ENCODE peak calls at places on chromosomes 13 and 19, in seven cellular contexts. L, W, G, N, E, O and Z are unnamed samples.

GRCh38 chr19:19488041-19488874 is 27.1 kb downstream of the TSSK6 start:
- DNase-seq in N (no peak), W (peak; percentile 67), G (peak; percentile 71), L (no peak), E (no peak), O (no peak), Z (no peak)

GRCh38 chr13:26971990-26972888 is 199.4 kb downstream of the USP12 start:
- DNase-seq in G (peak; percentile 37), W (no peak), E (peak; percentile 74), N (no peak), L (peak; percentile 15), O (no peak), Z (no peak)

GRCh38 chr19:10286803-10287737 is at the start of gene ICAM4:
- DNase-seq in O (no peak), E (peak; percentile 63), N (no peak), W (peak; percentile 64), L (no peak), G (peak; percentile 86), Z (no peak)

GRCh38 chr19:15469513-15470297 is 5.4 kb upstream of the RASAL3 start:
- DNase-seq in W (peak; percentile 25), G (no peak), O (no peak), L (no peak), N (no peak), E (no peak), Z (no peak)

GRCh38 chr13:48573213-48573612 is 40.3 kb upstream of the RCBTB2 start:
- DNase-seq in O (no peak), W (no peak), E (no peak), N (no peak), L (no peak), G (no peak), Z (no peak)

GRCh38 chr13:112715715-112716460 is 26.1 kb downstream of the ATP11A start:
- DNase-seq in L (no peak), E (no peak), W (no peak), O (no peak), G (no peak), N (no peak), Z (no peak)

GRCh38 chr13:94413545-94413944 is 65.9 kb downstream of the DCT start:
- DNase-seq in O (no peak), W (no peak), G (no peak), E (no peak), L (no peak), N (no peak), Z (no peak)

GRCh38 chr13:113432509-113433270 is 20.6 kb downstream of the ADPRHL1 start:
- DNase-seq in N (no peak), O (no peak), E (no peak), W (no peak), G (no peak), L (no peak), Z (no peak)

GRCh38 chr13:31267126-31267784 is 67.5 kb downstream of the B3GLCT start:
- DNase-seq in G (no peak), W (no peak), E (no peak), L (no peak), N (no peak), O (no peak), Z (no peak)

GRCh38 chr19:47778954-47779351 is 450 bp downstream of the SELENOW start:
- DNase-seq in O (no peak), E (no peak), G (peak; percentile 49), L (no peak), N (no peak), W (peak; percentile 48), Z (no peak)

GRCh38 chr13:110759710-110760109 is 46.2 kb downstream of the ING1 start:
- DNase-seq in W (no peak), G (no peak), N (no peak), O (no peak), E (no peak), L (no peak), Z (no peak)

GRCh38 chr13:68358218-68358817 is 1128.2 kb upstream of the PCDH9 start:
- DNase-seq in G (no peak), W (no peak), O (no peak), L (no peak), N (no peak), E (no peak), Z (no peak)

GRCh38 chr13:107864543-107865460 is 350.5 kb downstream of the LIG4 start:
- DNase-seq in E (peak; percentile 18), G (peak; percentile 84), N (no peak), W (peak; percentile 29), L (no peak), O (no peak), Z (no peak)

GRCh38 chr13:53201454-53202225 is 173.0 kb downstream of the OLFM4 start:
- DNase-seq in G (no peak), E (no peak), W (peak; percentile 90), O (no peak), N (no peak), L (no peak), Z (no peak)

GRCh38 chr19:8487137-8487851 is 15.1 kb downstream of the PRAM1 start:
- DNase-seq in G (no peak), N (no peak), W (no peak), L (no peak), E (no peak), O (no peak), Z (no peak)

GRCh38 chr13:33015791-33016323 is 366 bp upstream of the KL start:
- DNase-seq in O (no peak), E (no peak), G (no peak), N (no peak), W (no peak), L (no peak), Z (peak; percentile 16)

GRCh38 chr19:616732-617526 is 16.4 kb downstream of the POLRMT start:
- DNase-seq in W (no peak), G (no peak), E (no peak), L (no peak), O (no peak), N (no peak), Z (no peak)

GRCh38 chr13:102825921-102826706 is 19.7 kb upstream of the ERCC5 start:
- DNase-seq in L (no peak), W (no peak), E (no peak), N (no peak), G (no peak), O (no peak), Z (no peak)

GRCh38 chr19:55536951-55537740 is at the start of gene SBK2:
- DNase-seq in L (peak; percentile 62), N (no peak), W (peak; percentile 95), O (no peak), E (peak; percentile 33), G (peak; percentile 54), Z (no peak)

GRCh38 chr13:74466015-74466414 is 331.8 kb upstream of the KLF12 start:
- DNase-seq in O (no peak), L (no peak), W (no peak), N (no peak), E (no peak), G (no peak), Z (no peak)

GRCh38 chr19:3343619-3344502 is 22.5 kb upstream of the NFIC start:
- DNase-seq in G (peak; percentile 92), L (no peak), O (peak; percentile 59), W (peak; percentile 97), N (no peak), E (peak; percentile 86), Z (peak; percentile 83)

GRCh38 chr19:17358395-17358794 is 18.7 kb downstream of the PLVAP start:
- DNase-seq in E (no peak), W (no peak), G (peak; percentile 25), N (no peak), O (no peak), L (no peak), Z (no peak)

GRCh38 chr19:10677796-10678195 is 23.4 kb upstream of the QTRT1 start:
- DNase-seq in E (no peak), G (no peak), O (no peak), W (no peak), N (no peak), L (no peak), Z (no peak)

GRCh38 chr19:29586401-29586800 is 19.7 kb upstream of the POP4 start:
- DNase-seq in O (no peak), W (no peak), L (no peak), G (no peak), E (no peak), N (no peak), Z (no peak)

GRCh38 chr19:45556835-45557234 is 27.8 kb downstream of the OPA3 start:
- DNase-seq in L (no peak), W (no peak), N (no peak), O (no peak), E (no peak), G (no peak), Z (no peak)

GRCh38 chr19:39878398-39878797 is 32.2 kb upstream of the FBL start:
- DNase-seq in L (no peak), G (no peak), O (no peak), N (no peak), E (no peak), W (peak; percentile 26), Z (peak; percentile 23)

GRCh38 chr19:32351807-32352630 is 6.6 kb downstream of the ZNF507 start:
- DNase-seq in W (no peak), O (no peak), N (no peak), G (no peak), E (no peak), L (no peak), Z (no peak)

GRCh38 chr13:85520445-85520844 is 278.8 kb downstream of the SLITRK6 start:
- DNase-seq in E (no peak), O (no peak), W (no peak), L (no peak), N (no peak), G (no peak), Z (no peak)
- TF ChIP-seq TAF1 in E (no peak), O (no peak), W (no peak), L (no peak), N (no peak), G (no peak), Z (no peak)

GRCh38 chr19:51295382-51296126 is 15.9 kb upstream of the IGLON5 start:
- DNase-seq in W (no peak), L (no peak), E (no peak), O (no peak), G (no peak), N (no peak), Z (no peak)
- TF ChIP-seq TAF1 in W (no peak), L (no peak), E (no peak), O (no peak), G (no peak), N (no peak), Z (no peak)

GRCh38 chr13:64529874-64530485 is 2700.2 kb downstream of the PCDH9 start:
- DNase-seq in L (peak; percentile 17), W (peak; percentile 14), N (no peak), E (peak; percentile 9), O (peak; percentile 2), G (peak; percentile 6), Z (no peak)
- TF ChIP-seq TAF1 in L (no peak), W (no peak), N (no peak), E (no peak), O (no peak), G (no peak), Z (no peak)

GRCh38 chr13:108915634-108916497 is 286.5 kb downstream of the MYO16 start:
- DNase-seq in G (peak; percentile 56), L (peak; percentile 25), N (peak; percentile 52), W (no peak), O (peak; percentile 30), E (peak; percentile 91), Z (no peak)
- TF ChIP-seq TAF1 in G (peak; percentile 24), L (no peak), N (peak; percentile 23), W (no peak), O (no peak), E (no peak), Z (no peak)